ENCODE peak calls at places on chromosomes 12 and 14, in four cellular contexts. Q is Calu3, G is progenitor cell of endocrine pancreas, A is AG20443. B is an unnamed sample.

GRCh38 chr14:78835052-78835451 is 664.9 kb downstream of the NRXN3 start:
- DNase-seq in Q (no peak), G (no peak), A (no peak), B (no peak)

GRCh38 chr12:55955800-55956508 is 9.9 kb downstream of the PMEL start:
- DNase-seq in Q (peak), G (no peak), A (peak), B (no peak)

GRCh38 chr12:101256271-101256670 is 23.6 kb upstream of the UTP20 start:
- DNase-seq in Q (no peak), G (no peak), A (no peak), B (no peak)

GRCh38 chr14:104280902-104281767 is 142.7 kb downstream of the KIF26A start:
- DNase-seq in Q (no peak), G (peak), A (no peak), B (no peak)

GRCh38 chr14:91509083-91509877 is 830 bp downstream of the PPP4R3A start:
- DNase-seq in Q (peak), G (peak), A (peak), B (no peak)

GRCh38 chr12:98644433-98644711 is 216 bp downstream of the IKBIP start:
- DNase-seq in Q (no peak), G (peak), A (peak), B (no peak)

GRCh38 chr12:130945793-130946492 is 7.8 kb upstream of the ADGRD1 start:
- DNase-seq in Q (no peak), G (no peak), A (peak), B (peak)

GRCh38 chr12:124721501-124722154 is 142.0 kb downstream of the SCARB1 start:
- DNase-seq in Q (no peak), G (no peak), A (no peak), B (no peak)

GRCh38 chr12:5102261-5102789 is 58.6 kb downstream of the KCNA5 start:
- DNase-seq in Q (no peak), G (no peak), A (peak), B (peak)

GRCh38 chr12:105874121-105874520 is 264.6 kb downstream of the NUAK1 start:
- DNase-seq in Q (no peak), G (no peak), A (no peak), B (no peak)